ENCODE peak calls at places on chromosomes 1 and 21, in five cellular contexts. K is effector memory CD4-positive, alpha-beta T cell; M is CD4-positive, CD25-positive, alpha-beta regulatory T cell; P is colonic mucosa; G is tibial artery. B is an unnamed sample.

GRCh38 chr1:71377886-71378285 is 297.1 kb upstream of the ZRANB2 start:
- DNase-seq in M (no peak), K (no peak), G (no peak), P (no peak), B (no peak)

GRCh38 chr1:46558141-46558963 is 6.9 kb upstream of the KNCN start:
- DNase-seq in G (no peak), M (no peak), P (no peak), K (no peak), B (no peak)

GRCh38 chr1:63326473-63327380 is 4.4 kb downstream of the FOXD3 start:
- DNase-seq in G (no peak), M (peak), K (no peak), P (no peak), B (no peak)

GRCh38 chr1:68047659-68048026 is 2.8 kb downstream of the DIRAS3 start:
- DNase-seq in G (no peak), M (no peak), K (no peak), P (no peak), B (no peak)

GRCh38 chr1:159469921-159470595 is 30.5 kb downstream of the OR10J1 start:
- DNase-seq in M (no peak), K (no peak), G (no peak), P (no peak), B (no peak)

GRCh38 chr1:152034324-152034653 is 2.5 kb downstream of the S100A11 start:
- DNase-seq in M (no peak), K (no peak), P (no peak), G (no peak), B (no peak)

GRCh38 chr1:205199090-205199930 is 12.2 kb downstream of the DSTYK start:
- DNase-seq in G (no peak), P (no peak), M (peak), K (no peak), B (no peak)

GRCh38 chr1:113987259-113987658 is 8.0 kb downstream of the OLFML3 start:
- DNase-seq in M (no peak), P (no peak), K (no peak), G (no peak), B (no peak)

GRCh38 chr21:41640756-41641509 is 125.9 kb downstream of the RIPK4 start:
- DNase-seq in G (no peak), M (no peak), K (no peak), P (no peak), B (no peak)

GRCh38 chr1:62437273-62437945 is 560 bp downstream of the USP1 start:
- DNase-seq in G (no peak), M (peak), P (peak), K (peak), B (peak)

GRCh38 chr1:32464716-32465540 is at the start of gene ZBTB8B:
- DNase-seq in P (peak), G (peak), K (no peak), M (peak), B (peak)

GRCh38 chr1:92192246-92192645 is 25.5 kb upstream of the C1orf146 start:
- DNase-seq in G (no peak), M (no peak), K (no peak), P (no peak), B (no peak)

GRCh38 chr1:234125283-234125682 is 220.8 kb downstream of the SLC35F3 start:
- DNase-seq in P (peak), M (peak), G (no peak), K (no peak), B (no peak)

GRCh38 chr1:15525043-15525958 is 1.3 kb upstream of the CASP9 start:
- DNase-seq in P (peak), K (no peak), M (peak), G (peak), B (no peak)

GRCh38 chr21:38793926-38794713 is 11.6 kb upstream of the ETS2 start:
- DNase-seq in G (no peak), M (no peak), P (no peak), K (no peak), B (no peak)

GRCh38 chr1:195754874-195755273 is 853.4 kb downstream of the KCNT2 start:
- DNase-seq in M (no peak), K (no peak), P (no peak), G (no peak), B (no peak)

GRCh38 chr1:203629509-203630082 is 3.0 kb downstream of the ATP2B4 start:
- DNase-seq in P (peak), M (peak), K (peak), G (peak), B (no peak)

GRCh38 chr21:36693144-36694040 is 5.5 kb upstream of the SIM2 start:
- DNase-seq in M (no peak), P (no peak), K (no peak), G (no peak), B (no peak)

GRCh38 chr1:51642739-51643142 is 25.8 kb downstream of the OSBPL9 start:
- DNase-seq in M (no peak), K (no peak), G (no peak), P (no peak), B (no peak)

GRCh38 chr21:39097335-39097861 is 85.9 kb downstream of the PSMG1 start:
- DNase-seq in K (no peak), M (no peak), G (peak), P (no peak), B (no peak)

GRCh38 chr21:35682874-35683549 is 377.3 kb downstream of the SETD4 start:
- DNase-seq in P (no peak), G (no peak), K (no peak), M (no peak), B (no peak)

GRCh38 chr1:7300893-7301292 is 470.2 kb upstream of the VAMP3 start:
- DNase-seq in P (peak), K (no peak), M (no peak), G (no peak), B (no peak)

GRCh38 chr1:112457241-112457640 is 51.5 kb upstream of the WNT2B start:
- DNase-seq in G (no peak), P (no peak), M (no peak), K (no peak), B (no peak)

GRCh38 chr1:237702161-237702560 is 188.6 kb downstream of the ZP4 start:
- DNase-seq in K (no peak), M (no peak), P (no peak), G (no peak), B (no peak)

GRCh38 chr21:36769051-36769867 is 70.3 kb downstream of the SIM2 start:
- DNase-seq in P (no peak), K (no peak), G (no peak), M (no peak), B (no peak)

GRCh38 chr1:32870615-32871363 is at the start of gene FNDC5:
- DNase-seq in M (no peak), G (no peak), K (no peak), P (no peak), B (no peak)

GRCh38 chr1:195584870-195585624 is 1023.2 kb downstream of the KCNT2 start:
- DNase-seq in K (no peak), M (no peak), G (no peak), P (no peak), B (no peak)

GRCh38 chr21:27645285-27645684 is 678.4 kb upstream of the ADAMTS5 start:
- DNase-seq in G (no peak), K (no peak), P (no peak), M (no peak), B (no peak)

GRCh38 chr21:36436829-36437744 is 42.8 kb downstream of the CLDN14 start:
- DNase-seq in M (no peak), G (no peak), K (no peak), P (no peak), B (no peak)

GRCh38 chr1:74193908-74194307 is 4.1 kb downstream of the LRRIQ3 start:
- DNase-seq in P (no peak), K (no peak), M (no peak), G (no peak), B (no peak)

GRCh38 chr1:26717066-26717465 is 21.3 kb downstream of the ARID1A start:
- DNase-seq in G (no peak), P (no peak), K (no peak), M (no peak), B (no peak)

GRCh38 chr1:29094433-29094832 is 29.3 kb downstream of the TMEM200B start:
- DNase-seq in K (no peak), G (no peak), M (no peak), P (no peak), B (no peak)

GRCh38 chr1:207020709-207021107 is 11.8 kb downstream of the C1orf116 start:
- DNase-seq in K (no peak), P (no peak), G (no peak), M (no peak), B (no peak)

GRCh38 chr1:175178456-175178855 is 14.1 kb downstream of the KIAA0040 start:
- DNase-seq in K (no peak), M (no peak), P (no peak), G (no peak), B (no peak)

GRCh38 chr1:42922687-42923366 is 35.8 kb downstream of the SLC2A1 start:
- DNase-seq in M (peak), K (no peak), G (no peak), P (peak), B (no peak)

GRCh38 chr1:39107891-39108290 is 81.7 kb downstream of the NDUFS5 start:
- DNase-seq in M (no peak), G (no peak), P (no peak), K (no peak), B (no peak)

GRCh38 chr1:39113109-39113743 is 87.1 kb downstream of the NDUFS5 start:
- DNase-seq in M (no peak), K (no peak), P (no peak), G (no peak), B (no peak)

GRCh38 chr1:39110325-39110851 is 84.2 kb downstream of the NDUFS5 start:
- DNase-seq in M (no peak), G (peak), K (no peak), P (no peak), B (no peak)

GRCh38 chr1:39109653-39110052 is 83.5 kb downstream of the NDUFS5 start:
- DNase-seq in G (no peak), K (no peak), M (no peak), P (no peak), B (no peak)

DNA sequence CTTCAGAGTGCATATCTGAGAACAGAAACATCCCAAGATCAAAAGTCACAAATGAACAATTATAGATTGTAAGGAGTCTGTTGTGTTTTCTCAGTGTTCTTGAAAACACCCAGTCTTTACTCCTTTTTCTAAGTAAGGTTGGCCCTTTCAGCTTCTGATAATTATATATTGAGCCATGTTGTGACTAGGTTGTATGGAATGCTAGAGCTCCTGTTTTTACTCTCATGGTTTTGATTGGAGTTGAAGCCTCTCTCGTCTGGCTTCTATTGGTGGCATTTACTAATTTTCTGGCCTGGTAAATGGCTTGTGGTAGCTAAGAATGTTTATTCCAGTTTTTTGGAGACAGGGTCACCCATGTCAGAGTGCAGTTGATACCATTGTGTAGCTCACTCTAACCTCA is 84.7 kb downstream of the NDUFS5 start:
- DNase-seq in K (no peak), M (no peak), P (no peak), G (no peak), B (no peak)
- H3K27ac ChIP-seq in K (no peak), M (no peak), P (no peak), G (peak), B (peak)

GRCh38 chr1:208189183-208189582 is 55.0 kb downstream of the PLXNA2 start:
- DNase-seq in K (no peak), M (peak), P (no peak), G (no peak), B (no peak)
- H3K27ac ChIP-seq in K (no peak), M (no peak), P (no peak), G (no peak), B (no peak)

GRCh38 chr1:184910005-184910404 is 64.3 kb downstream of the NIBAN1 start:
- DNase-seq in M (no peak), G (no peak), K (no peak), P (no peak), B (no peak)
- H3K27ac ChIP-seq in M (no peak), G (peak), K (no peak), P (no peak), B (no peak)

DNA sequence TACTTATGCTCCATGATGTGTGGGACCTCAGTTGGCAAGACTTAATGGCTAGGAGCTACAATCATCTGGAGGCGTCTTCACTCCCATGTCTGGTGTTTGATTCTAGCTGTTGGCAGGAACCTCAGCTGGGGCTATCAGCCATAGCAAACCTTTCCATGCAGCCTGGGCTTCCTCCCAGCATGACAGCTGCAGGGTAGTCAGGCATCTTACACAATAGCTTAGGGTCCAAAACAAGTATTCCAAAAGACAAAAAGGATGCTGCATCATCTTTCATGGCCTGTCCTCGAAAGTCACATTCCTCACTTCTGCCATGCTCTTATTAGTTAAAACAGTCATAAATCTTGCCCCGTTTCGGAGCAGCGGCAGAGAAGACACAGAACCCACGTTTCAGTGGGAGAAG is 90.9 kb downstream of the LRRC8C start:
- DNase-seq in G (peak), K (no peak), P (no peak), M (no peak), B (no peak)
- H3K27ac ChIP-seq in G (no peak), K (no peak), P (no peak), M (no peak), B (no peak)

DNA sequence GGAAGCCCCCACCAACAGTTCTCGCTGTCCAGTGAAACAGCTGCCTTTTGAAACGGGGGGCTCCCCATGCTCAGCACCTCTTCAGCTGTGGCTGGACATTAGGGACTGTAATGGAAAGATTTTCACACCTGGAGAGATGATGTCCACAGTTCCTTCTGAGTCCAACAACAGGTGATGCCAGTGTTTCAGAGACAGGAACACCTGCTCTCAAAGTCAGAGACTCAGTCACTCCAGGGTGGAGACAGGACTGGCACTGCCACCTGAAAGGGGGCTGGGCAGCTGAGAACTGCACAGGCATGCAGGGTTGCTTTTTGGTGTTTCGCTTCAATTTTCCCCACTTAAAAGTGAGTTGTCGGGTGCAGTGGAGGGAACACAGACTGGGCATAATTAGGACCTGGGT is 124.8 kb downstream of the GALNT2 start:
- DNase-seq in P (no peak), M (no peak), G (no peak), K (no peak), B (no peak)
- H3K27ac ChIP-seq in P (no peak), M (no peak), G (peak), K (no peak), B (peak)

GRCh38 chr1:61299468-61299867 is 217.1 kb downstream of the NFIA start:
- DNase-seq in K (no peak), G (no peak), M (no peak), P (no peak), B (no peak)

GRCh38 chr1:61300899-61301298 is 218.5 kb downstream of the NFIA start:
- DNase-seq in K (no peak), P (no peak), M (no peak), G (no peak), B (no peak)

GRCh38 chr1:61295818-61296537 is 213.6 kb downstream of the NFIA start:
- DNase-seq in G (no peak), K (no peak), M (no peak), P (no peak), B (no peak)

GRCh38 chr1:61294828-61295428 is 212.6 kb downstream of the NFIA start:
- DNase-seq in P (no peak), M (no peak), G (no peak), K (no peak), B (no peak)

DNA sequence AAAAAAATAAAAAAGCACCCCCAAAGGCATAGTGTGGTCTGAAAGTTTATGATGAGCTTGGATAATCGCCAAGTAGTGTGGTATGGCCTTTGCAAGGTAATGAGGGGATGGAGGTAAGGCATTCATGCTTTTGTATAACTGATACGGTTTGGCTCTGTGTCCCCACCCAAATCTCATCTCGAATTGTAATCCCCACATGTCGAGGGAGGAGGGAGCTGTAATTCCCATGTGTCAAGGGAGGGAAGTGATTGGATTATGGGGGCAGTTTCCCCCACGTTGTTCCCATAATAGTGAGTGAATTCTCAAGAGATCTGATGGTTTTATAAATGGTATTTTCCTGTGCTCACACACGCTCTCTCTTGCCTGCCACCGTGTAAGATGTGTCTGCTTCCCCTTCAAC is 215.5 kb downstream of the NFIA start:
- DNase-seq in K (no peak), G (no peak), M (no peak), P (no peak), B (no peak)
- H3K27ac ChIP-seq in K (no peak), G (no peak), M (no peak), P (no peak), B (no peak)

GRCh38 chr21:15686506-15686905 is 43.3 kb upstream of the USP25 start:
- DNase-seq in K (no peak), G (no peak), M (no peak), P (no peak), B (no peak)

GRCh38 chr21:15682977-15683376 is 46.8 kb upstream of the USP25 start:
- DNase-seq in K (no peak), M (peak), P (no peak), G (no peak), B (no peak)

GRCh38 chr21:15679630-15680029 is 50.2 kb upstream of the USP25 start:
- DNase-seq in P (no peak), K (no peak), M (no peak), G (no peak), B (no peak)

GRCh38 chr21:15687208-15687607 is 42.6 kb upstream of the USP25 start:
- DNase-seq in K (no peak), P (no peak), G (no peak), M (no peak), B (no peak)

GRCh38 chr21:15682182-15682895 is 47.4 kb upstream of the USP25 start:
- DNase-seq in P (no peak), K (no peak), G (no peak), M (peak), B (no peak)
- H3K27ac ChIP-seq in P (no peak), K (no peak), G (no peak), M (no peak), B (no peak)

GRCh38 chr1:78170845-78171244 is 125.1 kb downstream of the GIPC2 start:
- DNase-seq in K (no peak), M (no peak), G (no peak), P (no peak), B (no peak)

GRCh38 chr1:78171736-78172590 is 126.2 kb downstream of the GIPC2 start:
- DNase-seq in G (no peak), P (no peak), K (no peak), M (no peak), B (no peak)

GRCh38 chr1:78178816-78179215 is 133.1 kb downstream of the GIPC2 start:
- DNase-seq in G (no peak), K (no peak), M (no peak), P (no peak), B (no peak)

GRCh38 chr1:78177708-78178270 is 132.0 kb downstream of the GIPC2 start:
- DNase-seq in G (no peak), P (no peak), K (no peak), M (no peak), B (no peak)

DNA sequence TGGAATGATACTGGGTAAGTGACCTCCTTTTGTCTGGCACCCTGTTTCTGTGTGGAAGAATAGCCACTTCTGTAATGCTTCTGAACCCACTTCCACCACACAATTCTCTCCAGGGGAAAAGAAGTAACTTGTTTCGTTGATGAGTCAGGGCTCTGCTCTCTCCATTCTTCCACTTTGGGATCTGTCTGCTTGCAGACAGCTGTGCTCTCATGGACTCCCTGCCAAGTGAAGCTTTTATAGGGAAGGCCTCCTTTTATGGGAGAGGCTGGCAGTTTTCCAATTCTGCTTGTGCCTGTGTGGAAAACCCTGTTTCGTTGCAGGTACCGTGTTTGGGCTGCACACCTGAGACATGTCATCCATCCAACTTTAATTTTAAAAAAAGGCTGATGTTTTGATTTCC is 130.7 kb downstream of the GIPC2 start:
- DNase-seq in M (no peak), K (no peak), P (peak), G (no peak), B (no peak)
- H3K27ac ChIP-seq in M (no peak), K (no peak), P (no peak), G (no peak), B (no peak)

B was measured in caudate nucleus.